ENCODE peak calls at places on chromosomes 5 and 9, in five cellular contexts. Q, X, E, A and U are unnamed samples.

GRCh38 chr5:1502046-1502736 is 21.6 kb downstream of the LPCAT1 start:
- DNase-seq in E (peak), A (no peak), X (no peak), Q (no peak), U (no peak)

GRCh38 chr5:63572751-63573150 is 389.5 kb downstream of the HTR1A start:
- DNase-seq in Q (no peak), A (no peak), E (no peak), X (no peak), U (no peak)

GRCh38 chr9:13990994-13991393 is 322.9 kb downstream of the NFIB start:
- DNase-seq in A (no peak), X (no peak), Q (no peak), E (no peak), U (no peak)

GRCh38 chr5:93385665-93386064 is 195.4 kb downstream of the NR2F1-AS1 start:
- DNase-seq in Q (peak), A (no peak), X (no peak), E (no peak), U (peak)

GRCh38 chr5:67983251-67983941 is 232.2 kb upstream of the PIK3R1 start:
- DNase-seq in A (no peak), E (no peak), Q (peak), X (no peak), U (peak)

GRCh38 chr5:178130576-178131445 is at the start of gene RMND5B:
- DNase-seq in E (peak), Q (peak), X (peak), A (peak), U (peak)

GRCh38 chr9:127388037-127388855 is 8.7 kb upstream of the SLC2A8 start:
- DNase-seq in X (no peak), E (no peak), Q (peak), A (peak), U (peak)

GRCh38 chr9:134800791-134801339 is 79.7 kb upstream of the FCN2 start:
- DNase-seq in A (no peak), Q (no peak), X (no peak), E (no peak), U (peak)

GRCh38 chr9:136957901-136958300 is 5.8 kb downstream of the LCN12 start:
- DNase-seq in Q (no peak), X (no peak), A (no peak), E (no peak), U (no peak)

GRCh38 chr5:65803699-65804426 is 81.9 kb downstream of the NLN start:
- DNase-seq in Q (peak), A (no peak), X (no peak), E (no peak), U (peak)

GRCh38 chr9:116860509-116861120 is 173.5 kb downstream of the TRIM32 start:
- DNase-seq in X (peak), E (peak), Q (peak), A (peak), U (peak)

GRCh38 chr5:140835622-140836510 is 1.8 kb downstream of the PCDHA7 start:
- DNase-seq in X (no peak), Q (no peak), A (no peak), E (no peak), U (no peak)

GRCh38 chr9:128027166-128027539 is 40.0 kb downstream of the NAIF1 start:
- DNase-seq in A (no peak), Q (no peak), X (no peak), E (peak), U (peak)

GRCh38 chr9:124473310-124473709 is 23.1 kb downstream of the ADGRD2 start:
- DNase-seq in X (no peak), A (no peak), E (no peak), Q (no peak), U (peak)

GRCh38 chr9:124813496-124814177 is 36.7 kb downstream of the OLFML2A start:
- DNase-seq in E (no peak), A (no peak), X (no peak), Q (no peak), U (no peak)

GRCh38 chr5:172718527-172719114 is 52.4 kb downstream of the DUSP1 start:
- DNase-seq in X (no peak), Q (no peak), E (no peak), A (no peak), U (no peak)

GRCh38 chr5:131322926-131323325 is 59.1 kb downstream of the CDC42SE2 start:
- DNase-seq in Q (no peak), E (no peak), X (no peak), A (peak), U (no peak)

GRCh38 chr5:151906246-151906645 is 18.4 kb downstream of the GLRA1 start:
- DNase-seq in Q (peak), E (no peak), A (no peak), X (no peak), U (no peak)

GRCh38 chr5:173065155-173065554 is 9.0 kb downstream of the CREBRF start:
- DNase-seq in Q (no peak), A (no peak), E (no peak), X (no peak), U (no peak)

GRCh38 chr5:5271606-5272321 is 131.6 kb downstream of the ADAMTS16 start:
- DNase-seq in Q (no peak), E (no peak), X (peak), A (peak), U (no peak)